ENCODE peak calls at places on chromosome 17, in six cellular contexts. U is stimulated activated CD8-positive, alpha-beta memory T cell treated with anti-CD3 and anti-CD28 coated beads, Interleukin-2, amount 100 ng/mL, for 48 hours; X is SW480; H is thoracic aorta; B is GM10248; Q is ELR. P is an unnamed sample.

GRCh38 chr17:62119373-62119772 is 54.3 kb upstream of the MED13 start:
- DNase-seq in U (no peak), X (no peak), H (no peak), B (peak; percentile 45), Q (no peak), P (no peak)

GRCh38 chr17:57454729-57455062 is 198.4 kb downstream of the MSI2 start:
- DNase-seq in U (no peak), X (no peak), H (no peak), B (no peak), Q (no peak), P (no peak)

GRCh38 chr17:75771334-75772281 is 6.6 kb upstream of the GALK1 start:
- DNase-seq in U (no peak), X (no peak), H (no peak), B (no peak), Q (peak; percentile 58), P (no peak)

GRCh38 chr17:10226930-10227695 is 28.7 kb upstream of the GAS7 start:
- DNase-seq in U (peak; percentile 34), X (peak; percentile 53), H (no peak), B (peak; percentile 82), Q (peak; percentile 34), P (peak; percentile 47)

GRCh38 chr17:27414271-27414670 is 42.0 kb upstream of the KSR1 start:
- DNase-seq in U (no peak), X (no peak), H (no peak), B (no peak), Q (peak; percentile 29), P (no peak)

GRCh38 chr17:72931635-72932034 is 160.9 kb downstream of the SLC39A11 start:
- DNase-seq in U (no peak), X (no peak), H (no peak), B (peak; percentile 31), Q (no peak), P (no peak)

GRCh38 chr17:2724783-2725164 is 13.2 kb upstream of the CLUH start:
- DNase-seq in U (peak; percentile 30), X (no peak), H (no peak), B (no peak), Q (peak; percentile 20), P (no peak)

GRCh38 chr17:2137342-2138098 is 82.6 kb downstream of the HIC1 start:
- DNase-seq in U (no peak), X (no peak), H (no peak), B (peak; percentile 73), Q (peak; percentile 88), P (no peak)

GRCh38 chr17:8649157-8650118 is 18.9 kb upstream of the MYH10 start:
- DNase-seq in U (no peak), X (no peak), H (peak; percentile 79), B (peak; percentile 0), Q (peak; percentile 79), P (no peak)

GRCh38 chr17:79848370-79848766 is 9.1 kb upstream of the CBX4 start:
- DNase-seq in U (no peak), X (no peak), H (no peak), B (no peak), Q (no peak), P (no peak)

GRCh38 chr17:76121932-76122383 is 18.4 kb upstream of the EXOC7 start:
- DNase-seq in U (no peak), X (no peak), H (no peak), B (no peak), Q (peak; percentile 43), P (no peak)

GRCh38 chr17:14737984-14738651 is 437.2 kb downstream of the HS3ST3B1 start:
- DNase-seq in U (no peak), X (peak; percentile 20), H (peak; percentile 43), B (peak; percentile 26), Q (peak; percentile 99), P (no peak)

GRCh38 chr17:3944485-3945388 is 19.5 kb downstream of the ATP2A3 start:
- DNase-seq in U (peak; percentile 37), X (no peak), H (no peak), B (peak; percentile 58), Q (peak; percentile 80), P (peak; percentile 80)

GRCh38 chr17:44267818-44268490 is at the start of gene SLC4A1:
- DNase-seq in U (no peak), X (no peak), H (no peak), B (no peak), Q (no peak), P (no peak)

GRCh38 chr17:27247071-27247957 is 46.6 kb upstream of the WSB1 start:
- DNase-seq in U (no peak), X (peak; percentile 92), H (no peak), B (no peak), Q (peak; percentile 33), P (no peak)

GRCh38 chr17:2926019-2926650 is 129.9 kb downstream of the RAP1GAP2 start:
- DNase-seq in U (no peak), X (no peak), H (no peak), B (no peak), Q (peak; percentile 71), P (no peak)

GRCh38 chr17:4542726-4543191 is 12.4 kb downstream of the MYBBP1A start:
- DNase-seq in U (no peak), X (no peak), H (no peak), B (no peak), Q (no peak), P (no peak)

GRCh38 chr17:29251969-29252866 is 5.6 kb downstream of the CRYBA1 start:
- DNase-seq in U (no peak), X (peak; percentile 17), H (no peak), B (no peak), Q (peak; percentile 70), P (no peak)

GRCh38 chr17:67503184-67503583 is 126.1 kb downstream of the PITPNC1 start:
- DNase-seq in U (no peak), X (peak; percentile 44), H (no peak), B (no peak), Q (peak; percentile 76), P (no peak)

GRCh38 chr17:38606646-38607611 is 1.2 kb upstream of the SRCIN1 start:
- DNase-seq in U (no peak), X (no peak), H (no peak), B (no peak), Q (no peak), P (no peak)

GRCh38 chr17:3636908-3637373 is 381 bp downstream of the CTNS start:
- DNase-seq in U (no peak), X (no peak), H (no peak), B (no peak), Q (no peak), P (no peak)

GRCh38 chr17:63437287-63438091 is 8.6 kb downstream of the CYB561 start:
- DNase-seq in U (no peak), X (no peak), H (no peak), B (no peak), Q (no peak), P (no peak)

GRCh38 chr17:12730931-12731521 is 58.3 kb upstream of the ARHGAP44 start:
- DNase-seq in U (no peak), X (peak; percentile 12), H (peak; percentile 87), B (no peak), Q (peak; percentile 56), P (no peak)

GRCh38 chr17:6162892-6163291 is 92.7 kb downstream of the WSCD1 start:
- DNase-seq in U (no peak), X (no peak), H (no peak), B (no peak), Q (no peak), P (no peak)

GRCh38 chr17:726331-726919 is 6.0 kb upstream of the TLCD3A start:
- DNase-seq in U (no peak), X (no peak), H (no peak), B (no peak), Q (no peak), P (no peak)